ENCODE peak calls at places on chromosomes 1 and 21, in ten cellular contexts. R is RPMI8226; B is M059J; D is LHCN-M2; N is ureter; P is C1 segment of cervical spinal cord; F is effector memory CD8-positive, alpha-beta T cell; S is NCI-H1092; A is A172; K is activated CD8-positive, alpha-beta memory T cell treated with anti-CD3 and anti-CD28 coated beads, Interleukin-2, amount 10 ng/mL, durations not matched to agents 7 days and 5 days. T is an unnamed sample.

GRCh38 chr1:116449578-116449977 is 76.5 kb downstream of the ATP1A1 start:
- DNase-seq in R (no peak), B (no peak), D (no peak), N (no peak), P (no peak), F (no peak), S (no peak), A (no peak), K (no peak), T (no peak)

GRCh38 chr1:15352122-15352957 is 57.3 kb upstream of the EFHD2 start:
- DNase-seq in R (no peak), B (peak), D (peak), N (no peak), P (no peak), F (peak), S (no peak), A (peak), K (peak), T (peak)

GRCh38 chr1:76209648-76210047 is 135.1 kb downstream of the ST6GALNAC3 start:
- DNase-seq in R (no peak), B (no peak), D (no peak), N (no peak), P (no peak), F (no peak), S (no peak), A (no peak), K (no peak), T (no peak)

GRCh38 chr1:211920141-211920572 is 89.6 kb upstream of the LPGAT1 start:
- DNase-seq in R (no peak), B (peak), D (peak), N (no peak), P (no peak), F (no peak), S (no peak), A (no peak), K (no peak), T (peak)

GRCh38 chr1:225437710-225438437 is 10.0 kb upstream of the LBR start:
- DNase-seq in R (no peak), B (no peak), D (no peak), N (no peak), P (no peak), F (no peak), S (no peak), A (no peak), K (no peak), T (no peak)

GRCh38 chr1:77889240-77889637 is 815 bp downstream of the NEXN start:
- DNase-seq in R (no peak), B (peak), D (peak), N (no peak), P (no peak), F (no peak), S (no peak), A (peak), K (no peak), T (no peak)

GRCh38 chr1:77545970-77546369 is 136.5 kb downstream of the ZZZ3 start:
- DNase-seq in R (no peak), B (peak), D (no peak), N (no peak), P (no peak), F (no peak), S (no peak), A (no peak), K (no peak), T (no peak)

GRCh38 chr1:217253985-217254384 is 376.9 kb downstream of the GPATCH2 start:
- DNase-seq in R (no peak), B (no peak), D (no peak), N (no peak), P (no peak), F (no peak), S (no peak), A (no peak), K (no peak), T (no peak)

GRCh38 chr1:184113251-184113650 is 61.7 kb downstream of the TSEN15 start:
- DNase-seq in R (no peak), B (no peak), D (peak), N (no peak), P (no peak), F (no peak), S (no peak), A (no peak), K (no peak), T (no peak)

GRCh38 chr1:62926681-62927252 is 142.8 kb downstream of the ATG4C start:
- DNase-seq in R (no peak), B (no peak), D (no peak), N (no peak), P (no peak), F (no peak), S (no peak), A (no peak), K (no peak), T (no peak)

GRCh38 chr1:46152021-46152420 is 19.6 kb upstream of the PIK3R3 start:
- DNase-seq in R (no peak), B (peak), D (peak), N (no peak), P (no peak), F (no peak), S (no peak), A (peak), K (no peak), T (no peak)

GRCh38 chr1:13487143-13487868 is 26.5 kb downstream of the LRRC38 start:
- DNase-seq in R (peak), B (no peak), D (no peak), N (no peak), P (no peak), F (no peak), S (no peak), A (no peak), K (no peak), T (no peak)

GRCh38 chr1:192485692-192486436 is 89.7 kb upstream of the RGS1 start:
- DNase-seq in R (no peak), B (peak), D (peak), N (peak), P (no peak), F (no peak), S (no peak), A (peak), K (no peak), T (no peak)

GRCh38 chr1:35044406-35044805 is 12.7 kb upstream of the ZMYM6 start:
- DNase-seq in R (no peak), B (no peak), D (no peak), N (no peak), P (no peak), F (no peak), S (no peak), A (no peak), K (no peak), T (no peak)

GRCh38 chr1:74396942-74397341 is 115.5 kb downstream of the LRRC53 start:
- DNase-seq in R (no peak), B (no peak), D (no peak), N (no peak), P (no peak), F (no peak), S (no peak), A (no peak), K (no peak), T (no peak)

GRCh38 chr1:175152006-175152652 is 40.4 kb downstream of the KIAA0040 start:
- DNase-seq in R (peak), B (peak), D (peak), N (peak), P (peak), F (peak), S (peak), A (peak), K (peak), T (peak)

GRCh38 chr1:244406337-244406736 is 45.4 kb downstream of the ADSS2 start:
- DNase-seq in R (no peak), B (no peak), D (no peak), N (no peak), P (no peak), F (no peak), S (no peak), A (no peak), K (no peak), T (no peak)

GRCh38 chr21:38524168-38525153 is 26.2 kb upstream of the ERG start:
- DNase-seq in R (no peak), B (no peak), D (no peak), N (no peak), P (no peak), F (no peak), S (peak), A (no peak), K (no peak), T (no peak)

GRCh38 chr1:165639821-165640623 is 9.0 kb downstream of the MGST3 start:
- DNase-seq in R (no peak), B (no peak), D (no peak), N (no peak), P (no peak), F (no peak), S (no peak), A (no peak), K (peak), T (no peak)

GRCh38 chr1:108719654-108720435 is 7.1 kb downstream of the FNDC7 start:
- DNase-seq in R (peak), B (peak), D (peak), N (no peak), P (no peak), F (no peak), S (no peak), A (peak), K (no peak), T (peak)

T was measured in LoVo.